ENCODE peak calls at places on chromosomes 4 and X, in four cellular contexts. Y is activated gamma-delta T cell treated with anti-CD3 and anti-CD28 coated beads, Interleukin-2, amount 50 U/mL, for 16 hours; F is stromal cell of bone marrow; X is naive thymus-derived CD4-positive, alpha-beta T cell. V is an unnamed sample.

GRCh38 chr4:170007113-170007512 is 19.1 kb downstream of the MFAP3L start:
- DNase-seq in Y (no peak), F (no peak), X (no peak), V (no peak)

GRCh38 chr4:175054980-175055379 is 136.8 kb downstream of the ADAM29 start:
- DNase-seq in Y (no peak), F (no peak), X (no peak), V (no peak)

GRCh38 chrX:129523076-129524055 is at the start of gene SMARCA1:
- DNase-seq in Y (no peak), F (no peak), X (no peak), V (no peak)

GRCh38 chrX:39519213-39519544 is 578.6 kb downstream of the BCOR start:
- DNase-seq in Y (no peak), F (peak), X (no peak), V (no peak)

GRCh38 chr4:21041708-21042107 is 341.4 kb downstream of the PACRGL start:
- DNase-seq in Y (no peak), F (no peak), X (no peak), V (no peak)

GRCh38 chr4:141458501-141458900 is 177.9 kb upstream of the IL15 start:
- DNase-seq in Y (no peak), F (no peak), X (no peak), V (no peak)

GRCh38 chr4:186826866-186827541 is 103.3 kb upstream of the FAT1 start:
- DNase-seq in Y (no peak), F (no peak), X (no peak), V (no peak)

GRCh38 chrX:153921511-153922285 is 4.4 kb downstream of the ARHGAP4 start:
- DNase-seq in Y (no peak), F (no peak), X (no peak), V (no peak)

V was measured in activated T-helper 9 cell treated with anti-CD3 and anti-CD28 coated beads, Interleukin-2, amount 50 U/mL, for 16 hours.